ENCODE peak calls at places on chromosomes 5 and 9, in eight cellular contexts. Z is stomach, V is body of pancreas, O is GM12878, M is uterus, N is heart left ventricle, H is ovary, U is Peyer's patch. D is an unnamed sample.

GRCh38 chr5:64323591-64323990 is 157.9 kb downstream of the RNF180 start:
- DNase-seq in V (no peak), Z (no peak), H (no peak), N (no peak), O (no peak), U (no peak), M (no peak), D (no peak)

GRCh38 chr9:2340046-2340760 is 281.4 kb upstream of the VLDLR start:
- DNase-seq in U (no peak), O (no peak), H (no peak), V (no peak), M (no peak), N (no peak), Z (no peak), D (no peak)

GRCh38 chr5:175478384-175479124 is at the start of gene SFXN1:
- DNase-seq in Z (peak), N (peak), M (peak), O (no peak), V (peak), U (peak), H (peak), D (no peak)

GRCh38 chr5:51392689-51393199 is 9.5 kb downstream of the ISL1 start:
- DNase-seq in O (no peak), N (no peak), V (no peak), U (no peak), Z (no peak), M (no peak), H (no peak), D (no peak)

GRCh38 chr5:20500501-20500900 is 512.5 kb upstream of the CDH18 start:
- DNase-seq in Z (no peak), V (no peak), O (no peak), N (no peak), U (no peak), H (no peak), M (no peak), D (no peak)

GRCh38 chr9:4594545-4594944 is 67.5 kb upstream of the PLPP6 start:
- DNase-seq in U (no peak), V (no peak), O (no peak), Z (no peak), M (no peak), H (no peak), N (no peak), D (no peak)

GRCh38 chr5:39547548-39548154 is 122.9 kb upstream of the DAB2 start:
- DNase-seq in Z (no peak), O (no peak), U (no peak), H (no peak), M (peak), V (peak), N (peak), D (no peak)

GRCh38 chr5:102295534-102296228 is 403 bp downstream of the SLCO4C1 start:
- DNase-seq in H (no peak), Z (no peak), N (no peak), V (peak), M (no peak), U (no peak), O (no peak), D (no peak)

GRCh38 chr5:176364765-176365662 is at the start of gene ARL10:
- DNase-seq in M (peak), U (peak), N (peak), V (peak), H (peak), Z (no peak), O (no peak), D (no peak)

GRCh38 chr9:89820337-89820736 is 215.5 kb downstream of the GADD45G start:
- DNase-seq in M (no peak), Z (no peak), O (no peak), H (no peak), U (no peak), V (no peak), N (no peak), D (no peak)

GRCh38 chr9:2039294-2040180 is 24.4 kb downstream of the SMARCA2 start:
- DNase-seq in U (no peak), V (peak), N (no peak), M (peak), Z (no peak), H (peak), O (no peak), D (no peak)

GRCh38 chr9:130028493-130029222 is 14.3 kb downstream of the FNBP1 start:
- DNase-seq in M (no peak), H (no peak), U (no peak), V (no peak), O (no peak), N (no peak), Z (no peak), D (no peak)
- H3K27ac ChIP-seq in M (peak), H (no peak), U (no peak), V (no peak), O (peak), N (no peak), Z (no peak), D (no peak)

GRCh38 chr9:83965350-83966208 is 14.4 kb downstream of the HNRNPK start:
- DNase-seq in V (no peak), U (no peak), M (no peak), N (no peak), Z (no peak), O (no peak), H (no peak), D (no peak)
- TF ChIP-seq POLR2A in V (no peak), U (no peak), M (no peak), N (no peak), Z (no peak), O (peak), H (no peak), D (no peak)

GRCh38 chr5:28400076-28400475 is 1361.7 kb upstream of the CDH9 start:
- DNase-seq in O (no peak), U (no peak), Z (no peak), H (no peak), N (no peak), M (no peak), V (no peak), D (no peak)

GRCh38 chr5:28402590-28403301 is 1364.4 kb upstream of the CDH9 start:
- DNase-seq in U (no peak), Z (no peak), N (no peak), M (no peak), O (no peak), V (no peak), H (no peak), D (no peak)

GRCh38 chr5:28408186-28408585 is 1369.8 kb upstream of the CDH9 start:
- DNase-seq in N (no peak), O (no peak), U (no peak), V (no peak), H (no peak), Z (no peak), M (no peak), D (no peak)

GRCh38 chr5:28403846-28404245 is 1365.5 kb upstream of the CDH9 start:
- DNase-seq in Z (no peak), M (no peak), N (no peak), V (no peak), H (no peak), U (no peak), O (no peak), D (no peak)

GRCh38 chr5:28404363-28405071 is 1366.1 kb upstream of the CDH9 start:
- DNase-seq in V (no peak), O (no peak), U (no peak), N (no peak), H (no peak), Z (no peak), M (no peak), D (no peak)
- H3K27ac ChIP-seq in V (no peak), O (no peak), U (no peak), N (no peak), H (no peak), Z (no peak), M (no peak), D (no peak)

GRCh38 chr9:81690251-81690851 is 1.0 kb upstream of the TLE1 start:
- DNase-seq in V (peak), N (peak), O (no peak), Z (peak), H (peak), U (peak), M (peak), D (peak)

GRCh38 chr9:81685763-81686613 is 3.4 kb downstream of the TLE1 start:
- DNase-seq in M (no peak), N (no peak), Z (no peak), V (no peak), H (no peak), O (no peak), U (no peak), D (no peak)

GRCh38 chr9:81686614-81687520 is 2.5 kb downstream of the TLE1 start:
- DNase-seq in O (no peak), U (peak), V (peak), M (peak), Z (peak), H (peak), N (peak), D (peak)

GRCh38 chr9:81687521-81688261 is 1.7 kb downstream of the TLE1 start:
- DNase-seq in V (peak), U (peak), N (peak), M (peak), H (peak), Z (peak), O (no peak), D (no peak)

GRCh38 chr9:81689343-81690175 is at the start of gene TLE1:
- DNase-seq in N (peak), U (peak), V (peak), H (peak), O (peak), M (peak), Z (peak), D (peak)
- TF ChIP-seq POLR2A in N (peak), U (peak), V (peak), H (peak), O (no peak), M (peak), Z (no peak), D (no peak)

GRCh38 chr5:10502130-10502529 is 60.5 kb downstream of the ROPN1L start:
- DNase-seq in N (no peak), M (no peak), U (no peak), V (no peak), Z (no peak), H (no peak), O (no peak), D (no peak)
- H3K27ac ChIP-seq in N (no peak), M (no peak), U (no peak), V (no peak), Z (no peak), H (no peak), O (no peak), D (no peak)

DNA sequence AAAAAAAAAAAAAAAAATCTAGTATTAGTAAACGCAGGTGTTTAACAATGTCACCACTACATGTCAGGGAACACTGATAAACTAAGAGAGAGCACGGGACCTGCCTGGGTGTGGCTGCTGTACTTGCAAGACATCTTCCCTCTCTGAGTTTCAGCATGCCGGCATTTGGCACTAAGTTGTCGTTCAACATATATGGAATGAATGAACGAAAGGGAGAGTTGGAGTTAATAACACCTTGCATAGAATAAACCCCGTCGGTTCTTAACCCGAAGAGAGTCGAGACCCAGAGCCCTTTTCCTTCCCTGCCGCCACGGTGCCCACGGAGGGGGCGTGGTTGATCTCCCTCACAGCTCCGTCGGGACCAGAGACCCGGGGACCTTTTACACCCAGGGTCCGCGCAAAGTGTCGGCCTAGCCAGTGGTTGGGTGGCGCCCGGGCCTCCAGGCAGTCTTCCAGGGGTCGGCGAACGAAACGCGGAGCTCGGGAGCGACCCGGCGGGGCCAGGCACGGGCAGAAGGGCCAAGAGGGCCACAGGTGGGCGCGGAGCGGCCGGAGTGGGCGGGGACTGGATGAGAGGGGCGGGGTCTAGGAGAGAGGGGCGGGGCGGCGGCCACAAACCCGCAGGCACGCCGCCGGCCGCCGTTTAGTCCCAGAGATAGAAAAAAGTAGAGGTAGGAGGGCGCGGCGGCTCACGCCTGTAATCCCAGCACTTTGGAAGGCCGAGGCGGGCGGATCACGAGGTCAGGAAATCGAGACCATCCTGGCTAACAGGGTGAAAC is 767 bp upstream of the RPL26L1 start:
- DNase-seq in U (peak), V (peak), N (peak), Z (peak), H (peak), O (no peak), M (peak), D (no peak)
- TF ChIP-seq POLR2A in U (no peak), V (no peak), N (no peak), Z (no peak), H (no peak), O (no peak), M (no peak), D (no peak)

DNA sequence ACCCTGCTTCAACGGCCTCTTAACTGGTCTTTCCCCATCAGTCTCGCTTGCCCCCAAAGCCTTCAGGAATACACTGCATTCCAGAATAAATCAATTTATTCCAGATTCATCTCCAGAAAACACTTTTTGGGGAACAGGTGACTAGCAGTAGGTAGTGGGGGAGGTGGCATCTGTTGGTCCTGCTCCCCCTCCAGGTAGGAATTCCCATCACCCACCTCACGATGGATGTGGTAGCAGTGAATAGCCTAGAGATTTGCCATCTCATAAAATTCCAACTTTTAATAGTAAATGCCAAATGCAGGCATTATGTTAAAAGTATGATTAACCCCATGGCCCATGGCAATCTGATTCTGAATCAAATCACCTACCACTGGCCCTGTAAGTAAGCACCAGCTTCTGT is 142.7 kb downstream of the MED27 start:
- DNase-seq in U (no peak), M (no peak), V (no peak), N (no peak), O (no peak), H (no peak), Z (no peak), D (no peak)
- H3K27ac ChIP-seq in U (no peak), M (no peak), V (no peak), N (no peak), O (no peak), H (no peak), Z (no peak), D (no peak)

DNA sequence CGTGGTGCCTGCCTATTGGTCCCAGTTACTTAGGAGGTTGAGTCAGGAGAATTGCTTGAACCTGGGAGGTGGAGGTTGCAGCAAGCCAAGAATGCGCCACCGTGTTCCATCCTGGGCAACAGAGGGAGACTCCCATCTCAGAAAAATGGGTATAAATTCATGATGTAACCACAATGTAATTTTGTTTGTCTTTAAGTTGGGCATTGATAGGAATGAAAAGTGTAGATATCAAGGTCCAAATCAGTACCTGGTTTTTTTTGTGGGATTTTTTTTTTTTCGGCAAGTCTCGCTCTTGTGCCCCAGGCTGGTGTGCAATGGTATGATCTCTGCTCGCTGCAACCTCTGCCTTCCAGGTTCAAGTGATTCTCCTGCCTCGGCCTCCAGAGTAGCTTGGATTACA is 7.4 kb downstream of the NPM1 start:
- DNase-seq in Z (no peak), M (no peak), U (no peak), H (no peak), V (no peak), O (no peak), N (no peak), D (no peak)
- TF ChIP-seq POLR2A in Z (no peak), M (no peak), U (no peak), H (no peak), V (no peak), O (no peak), N (no peak), D (no peak)

DNA sequence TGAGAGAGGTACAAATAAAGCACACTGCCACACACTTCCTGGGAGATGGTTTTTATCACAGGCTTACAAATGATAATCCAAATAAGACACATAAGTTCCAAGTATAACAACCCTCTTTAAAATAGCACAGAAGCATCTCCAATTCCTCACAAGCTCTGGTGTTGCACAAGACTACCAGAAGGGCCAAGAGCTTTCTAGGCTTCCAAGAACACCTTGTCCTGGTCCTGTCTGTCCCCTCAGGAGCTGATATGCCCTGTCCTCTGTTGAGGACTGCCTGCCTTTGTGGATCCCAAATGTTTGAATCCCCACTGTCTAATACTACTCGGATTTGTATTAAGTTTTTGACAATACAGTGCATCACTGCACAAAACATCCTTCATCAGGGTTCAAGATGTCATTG is 110.1 kb downstream of the SPOCK1 start:
- DNase-seq in M (no peak), V (no peak), O (no peak), U (no peak), Z (no peak), N (no peak), H (no peak), D (no peak)
- H3K27ac ChIP-seq in M (no peak), V (no peak), O (no peak), U (no peak), Z (no peak), N (no peak), H (no peak), D (no peak)

DNA sequence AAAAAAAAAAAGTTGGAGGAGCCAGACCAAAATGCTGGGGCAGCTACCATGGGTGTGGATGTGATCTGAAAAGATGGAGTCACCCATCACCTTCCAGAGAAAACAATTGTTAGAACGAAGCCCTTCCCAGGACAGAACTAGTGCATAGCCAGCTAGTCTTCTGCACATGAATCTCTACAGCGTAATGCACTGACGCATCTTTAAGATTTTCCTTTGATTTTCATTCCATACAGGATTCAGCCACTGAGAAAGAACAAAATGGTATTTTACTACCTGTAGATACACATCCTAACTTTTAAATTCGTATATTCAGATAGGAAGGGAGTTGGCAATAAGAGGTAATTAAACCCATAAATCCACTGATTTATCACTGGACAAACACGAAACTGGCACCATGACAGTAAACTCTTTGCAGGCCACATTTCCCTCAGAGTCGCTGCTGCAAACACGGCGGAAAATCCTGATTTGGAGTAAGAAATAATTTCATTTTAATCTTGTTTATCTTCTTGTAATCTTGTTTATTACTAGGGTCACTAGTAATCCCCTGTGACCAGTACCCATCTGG is 206.6 kb downstream of the SPOCK1 start:
- DNase-seq in O (no peak), M (no peak), Z (no peak), N (no peak), U (no peak), H (no peak), V (peak), D (no peak)
- TF ChIP-seq POLR2A in O (no peak), M (no peak), Z (no peak), N (no peak), U (no peak), H (no peak), V (no peak), D (no peak)